ENCODE peak calls at places on chromosomes 1 and 21, in ten cellular contexts. V is tibial artery, I is mucosa of descending colon, N is BE2C, M is pancreas, U is stomach, E is mammary epithelial cell, G is tibial nerve, A is left ventricle myocardium inferior, Z is testis. Y is an unnamed sample.

GRCh38 chr1:239999170-239999569 is 92.5 kb upstream of the FMN2 start:
- DNase-seq in I (no peak), M (no peak), G (no peak), U (no peak), E (no peak), V (no peak), Z (no peak), N (no peak), A (no peak), Y (no peak)

GRCh38 chr1:155455588-155456195 is 106.9 kb downstream of the ASH1L start:
- DNase-seq in E (no peak), U (no peak), A (no peak), N (peak; percentile 69), I (no peak), M (no peak), G (no peak), V (no peak), Z (peak; percentile 33), Y (no peak)

GRCh38 chr1:111197598-111198289 is 2.7 kb downstream of the DENND2D start:
- DNase-seq in V (no peak), N (peak; percentile 43), I (no peak), E (no peak), A (no peak), G (no peak), M (no peak), U (no peak), Z (no peak), Y (peak; percentile 46)

GRCh38 chr1:96581786-96582185 is 139.8 kb upstream of the PTBP2 start:
- DNase-seq in M (no peak), E (no peak), A (no peak), N (no peak), V (no peak), G (no peak), Z (no peak), I (no peak), U (no peak), Y (no peak)

GRCh38 chr1:25009675-25010262 is 79.7 kb upstream of the RUNX3 start:
- DNase-seq in I (no peak), G (no peak), M (no peak), N (no peak), A (no peak), Z (no peak), E (no peak), U (no peak), V (no peak), Y (no peak)

GRCh38 chr1:56709269-56709880 is 64.3 kb downstream of the PRKAA2 start:
- DNase-seq in M (no peak), A (no peak), E (peak; percentile 38), Z (no peak), V (no peak), G (no peak), N (no peak), U (no peak), I (no peak), Y (peak; percentile 41)

GRCh38 chr1:97603218-97603617 is 317.6 kb downstream of the DPYD start:
- DNase-seq in G (no peak), E (no peak), I (no peak), M (no peak), N (no peak), Z (no peak), U (no peak), A (no peak), V (no peak), Y (no peak)

GRCh38 chr1:87169250-87169910 is 159.3 kb upstream of the LMO4 start:
- DNase-seq in G (no peak), Z (no peak), A (no peak), I (no peak), N (no peak), V (no peak), E (no peak), U (no peak), M (no peak), Y (no peak)

GRCh38 chr1:16267690-16268180 is 30.8 kb upstream of the CPLANE2 start:
- DNase-seq in U (no peak), G (no peak), E (no peak), M (no peak), N (no peak), V (no peak), I (no peak), A (no peak), Z (no peak), Y (no peak)

GRCh38 chr1:96236156-96236739 is 485.3 kb upstream of the PTBP2 start:
- DNase-seq in V (no peak), M (no peak), G (peak; percentile 13), A (no peak), I (no peak), U (peak; percentile 26), Z (peak; percentile 61), E (peak; percentile 38), N (peak; percentile 13), Y (no peak)

GRCh38 chr1:30768830-30769718 is 11.5 kb upstream of the LAPTM5 start:
- DNase-seq in G (no peak), M (no peak), N (peak; percentile 76), E (no peak), I (peak; percentile 49), Z (no peak), V (no peak), U (no peak), A (no peak), Y (no peak)

GRCh38 chr1:154222518-154222917 is 1.8 kb downstream of the UBAP2L start:
- DNase-seq in G (no peak), N (no peak), M (no peak), Z (no peak), E (no peak), A (no peak), I (no peak), V (no peak), U (no peak), Y (no peak)

GRCh38 chr1:154219511-154219910 is 1.2 kb upstream of the UBAP2L start:
- DNase-seq in I (no peak), U (no peak), N (no peak), Z (peak; percentile 54), E (peak; percentile 24), A (no peak), M (no peak), G (no peak), V (peak; percentile 38), Y (peak; percentile 11)

GRCh38 chr1:154220071-154220969 is at the start of gene UBAP2L:
- DNase-seq in N (peak; percentile 99), Z (peak; percentile 98), I (peak; percentile 100), E (peak; percentile 100), G (peak; percentile 97), M (peak; percentile 98), A (peak; percentile 99), U (peak; percentile 99), V (peak; percentile 99), Y (peak; percentile 99)

GRCh38 chr1:154221815-154222081 is 993 bp downstream of the UBAP2L start:
- DNase-seq in Z (no peak), N (no peak), U (no peak), E (peak; percentile 39), I (no peak), A (no peak), G (no peak), V (no peak), M (no peak), Y (no peak)

DNA sequence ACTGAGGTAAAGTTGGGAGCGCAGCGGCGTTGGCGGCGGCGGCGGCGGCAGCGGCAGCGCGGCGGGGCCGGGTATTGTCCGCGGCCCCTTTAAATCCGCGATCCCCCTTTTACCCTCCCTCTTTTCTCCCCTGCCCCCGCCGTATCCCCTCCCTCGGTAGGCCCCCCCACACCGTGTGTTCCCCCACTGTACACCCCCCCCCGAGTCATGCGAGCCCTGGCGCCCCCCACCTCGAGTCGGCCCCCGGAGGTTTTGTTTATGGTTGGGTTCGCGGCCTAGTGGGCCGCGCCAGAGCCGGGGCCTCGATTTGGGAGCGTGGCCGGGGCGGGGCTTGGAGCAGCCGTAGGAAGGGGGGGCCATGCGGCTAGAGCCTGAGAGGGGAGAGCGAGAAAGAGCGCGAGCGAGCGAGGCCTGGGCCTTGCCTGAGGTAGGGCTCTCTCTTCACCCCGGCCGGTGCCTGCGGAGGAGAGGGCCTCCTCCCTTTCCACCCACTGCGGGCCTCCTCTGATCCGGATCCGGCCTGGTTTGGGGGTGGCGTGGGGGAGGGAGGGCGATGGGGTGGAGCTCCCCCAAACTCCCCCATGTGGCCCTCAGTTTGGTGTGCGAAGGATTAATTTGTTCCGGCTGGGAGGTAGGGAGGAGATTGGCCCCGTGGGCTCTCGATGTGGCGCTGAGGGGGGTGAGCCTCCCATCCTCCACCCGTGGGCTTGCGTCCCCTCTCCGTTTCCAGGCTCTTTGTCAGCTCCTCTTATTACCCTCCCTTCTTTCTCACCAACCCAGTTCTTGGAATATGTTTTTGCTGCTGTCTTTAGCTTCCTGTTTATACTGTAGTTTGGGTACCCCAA is 437 bp downstream of the UBAP2L start:
- DNase-seq in V (peak; percentile 53), M (peak; percentile 83), N (peak; percentile 51), G (peak; percentile 34), E (peak; percentile 44), U (peak; percentile 61), A (peak; percentile 57), Z (peak; percentile 67), I (peak; percentile 84), Y (peak; percentile 65)
- H3K4me1 ChIP-seq in V (no peaks in the 10 kb centered on the region), M (peaks cover 11% of the 10 kb centered on the region), N (no peaks in the 10 kb centered on the region), G (peaks cover 72% of the 10 kb centered on the region), E (peaks cover 19% of the 10 kb centered on the region), U (peaks cover 81% of the 10 kb centered on the region), A (peaks cover 88% of the 10 kb centered on the region), Z (peaks cover 32% of the 10 kb centered on the region), I (peaks cover 26% of the 10 kb centered on the region), Y (peaks cover 31% of the 10 kb centered on the region)

GRCh38 chr1:45623972-45624371 is at the start of gene CCDC17:
- DNase-seq in G (no peak), I (no peak), N (no peak), U (no peak), V (no peak), A (no peak), Z (no peak), M (no peak), E (peak; percentile 48), Y (no peak)
- H3K36me3 ChIP-seq in G (peaks cover 87% of the 10 kb centered on the region), I (no peaks in the 10 kb centered on the region), N (no peaks in the 10 kb centered on the region), U (peaks cover 81% of the 10 kb centered on the region), V (peaks cover 28% of the 10 kb centered on the region), A (peaks cover 53% of the 10 kb centered on the region), Z (no peaks in the 10 kb centered on the region), M (peaks cover 8% of the 10 kb centered on the region), E (peaks cover 18% of the 10 kb centered on the region), Y (no peaks in the 10 kb centered on the region)

DNA sequence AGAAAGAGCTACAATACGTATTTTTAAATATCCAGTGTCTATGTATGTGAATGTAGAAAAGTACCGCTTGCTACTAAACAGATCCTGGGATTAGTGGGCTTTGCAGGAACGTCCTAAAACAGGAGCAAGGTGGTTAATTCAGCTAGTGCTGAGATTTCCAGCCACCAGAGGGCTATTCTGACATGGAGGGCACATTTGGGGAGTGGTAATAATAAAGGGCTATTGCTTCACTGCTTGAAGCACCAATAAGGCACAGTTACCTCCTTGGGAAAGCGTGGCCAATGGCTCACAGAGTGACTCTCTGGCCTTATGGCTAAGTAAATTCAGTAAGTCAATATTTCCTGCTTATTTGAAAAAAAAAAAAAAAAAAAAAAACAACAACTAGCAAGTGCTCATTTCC is 152.4 kb downstream of the GABPA start:
- DNase-seq in Z (no peak), A (no peak), U (no peak), I (peak; percentile 43), E (no peak), G (no peak), V (no peak), N (no peak), M (no peak), Y (no peak)
- TF ChIP-seq CTCF in Z (no peak), A (no peak), U (no peak), I (no peak), E (no peak), G (no peak), V (no peak), N (peak; percentile 31), M (no peak), Y (no peak)

DNA sequence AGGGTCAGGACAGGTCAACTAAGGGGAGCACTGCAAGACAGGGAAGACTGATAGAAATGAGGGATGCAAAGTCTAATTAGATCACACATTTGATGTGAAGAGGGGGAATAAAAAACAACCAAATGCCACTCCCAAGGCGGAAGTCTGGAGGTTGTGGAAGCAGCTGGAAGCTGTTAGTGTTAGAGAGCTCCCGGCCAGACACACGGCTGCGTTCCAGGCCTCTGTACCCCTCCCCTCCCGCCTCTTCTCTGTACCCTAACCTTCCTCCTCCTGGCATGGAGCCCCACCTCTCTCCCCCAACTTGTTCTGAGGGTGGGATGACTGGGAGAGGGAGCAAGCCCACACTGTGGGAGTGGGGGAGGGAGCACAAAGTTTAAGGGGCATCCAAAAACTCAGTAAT is 67.0 kb downstream of the PLEKHA6 start:
- DNase-seq in I (no peak), Z (no peak), E (no peak), G (no peak), U (no peak), M (no peak), V (no peak), A (no peak), N (no peak), Y (no peak)
- H3K4me1 ChIP-seq in I (peaks cover 48% of the 10 kb centered on the region), Z (peaks cover 35% of the 10 kb centered on the region), E (peaks cover 43% of the 10 kb centered on the region), G (peaks cover 65% of the 10 kb centered on the region), U (peaks cover 80% of the 10 kb centered on the region), M (peaks cover 13% of the 10 kb centered on the region), V (no peaks in the 10 kb centered on the region), A (peaks cover 61% of the 10 kb centered on the region), N (peaks cover 54% of the 10 kb centered on the region), Y (peaks cover 54% of the 10 kb centered on the region)

Y was measured in Caco-2.